ENCODE peak calls at places on chromosome 12, in four cellular contexts. S, M, P and O are unnamed samples.
A peak's percentile ranks its signal among the peaks of the same experiment; 100 is the strongest.

GRCh38 chr12:59079029-59079428 is 158.7 kb upstream of the LRIG3 start:
- DNase-seq in S (no peak), M (no peak), P (no peak), O (no peak)

GRCh38 chr12:110731479-110731878 is 11.2 kb downstream of the PPP1CC start:
- DNase-seq in S (no peak), M (no peak), P (no peak), O (no peak)

GRCh38 chr12:116636636-116637519 is 77.7 kb downstream of the MAP1LC3B2 start:
- DNase-seq in S (no peak), M (no peak), P (no peak), O (no peak)

GRCh38 chr12:130213249-130213648 is 51.0 kb downstream of the FZD10 start:
- DNase-seq in S (no peak), M (no peak), P (no peak), O (no peak)

GRCh38 chr12:14962797-14963196 is 1.4 kb upstream of the ARHGDIB start:
- DNase-seq in S (no peak), M (no peak), P (no peak), O (no peak)

GRCh38 chr12:91335724-91336123 is 153.1 kb upstream of the DCN start:
- DNase-seq in S (no peak), M (no peak), P (no peak), O (no peak)

GRCh38 chr12:6766651-6767300 is 613 bp downstream of the PTMS start:
- DNase-seq in S (peak; percentile 76), M (peak; percentile 90), P (peak; percentile 89), O (peak; percentile 61)

GRCh38 chr12:80813820-80814219 is 97.1 kb downstream of the MYF5 start:
- DNase-seq in S (no peak), M (no peak), P (no peak), O (no peak)

GRCh38 chr12:6292606-6293005 is 17.9 kb upstream of the PLEKHG6 start:
- DNase-seq in S (no peak), M (no peak), P (no peak), O (no peak)

GRCh38 chr12:56080556-56081138 is 682 bp downstream of the ERBB3 start:
- DNase-seq in S (peak; percentile 72), M (peak; percentile 84), P (peak; percentile 44), O (no peak)

GRCh38 chr12:39620664-39621658 is 1.4 kb upstream of the ABCD2 start:
- DNase-seq in S (no peak), M (no peak), P (no peak), O (no peak)

GRCh38 chr12:1920436-1920835 is 2.0 kb upstream of the CACNA2D4 start:
- DNase-seq in S (no peak), M (no peak), P (no peak), O (peak; percentile 31)

GRCh38 chr12:32139064-32139421 is 32.4 kb downstream of the BICD1 start:
- DNase-seq in S (no peak), M (no peak), P (no peak), O (no peak)

GRCh38 chr12:122009741-122010140 is 11.9 kb upstream of the BCL7A start:
- DNase-seq in S (no peak), M (no peak), P (no peak), O (no peak)

GRCh38 chr12:64779349-64779974 is 20.3 kb upstream of the GNS start:
- DNase-seq in S (no peak), M (no peak), P (no peak), O (no peak)

GRCh38 chr12:117975006-117975405 is 6.2 kb upstream of the KSR2 start:
- DNase-seq in S (no peak), M (no peak), P (no peak), O (no peak)

GRCh38 chr12:56193025-56193578 is 3.8 kb upstream of the SMARCC2 start:
- DNase-seq in S (peak; percentile 73), M (no peak), P (no peak), O (peak; percentile 56)

GRCh38 chr12:93946542-93947150 is 201.7 kb upstream of the PLXNC1 start:
- DNase-seq in S (no peak), M (no peak), P (no peak), O (no peak)

GRCh38 chr12:85975716-85976115 is 101.6 kb downstream of the NTS start:
- DNase-seq in S (no peak), M (no peak), P (no peak), O (no peak)

GRCh38 chr12:132444283-132444682 is 45.7 kb upstream of the FBRSL1 start:
- DNase-seq in S (no peak), M (no peak), P (no peak), O (no peak)

GRCh38 chr12:132447327-132447720 is 42.6 kb upstream of the FBRSL1 start:
- DNase-seq in S (no peak), M (no peak), P (no peak), O (no peak)

GRCh38 chr12:132445884-132446471 is 44.0 kb upstream of the FBRSL1 start:
- DNase-seq in S (no peak), M (no peak), P (peak; percentile 80), O (peak; percentile 22)

GRCh38 chr12:132446535-132447326 is 43.2 kb upstream of the FBRSL1 start:
- DNase-seq in S (no peak), M (no peak), P (peak; percentile 45), O (no peak)

GRCh38 chr12:132444957-132445883 is 44.7 kb upstream of the FBRSL1 start:
- DNase-seq in S (no peak), M (no peak), P (no peak), O (peak; percentile 60)
- H3K27ac ChIP-seq in S (no peak overlapping the region), M (peak overlapping the region; percentile 78), P (no peak overlapping the region), O (peak overlapping the region; percentile 33)

GRCh38 chr12:3200779-3201738 is 123.9 kb downstream of the TSPAN9 start:
- DNase-seq in S (no peak), M (no peak), P (no peak), O (no peak)

GRCh38 chr12:3197131-3197818 is 120.1 kb downstream of the TSPAN9 start:
- DNase-seq in S (no peak), M (no peak), P (no peak), O (no peak)

GRCh38 chr12:3201741-3202500 is 124.7 kb downstream of the TSPAN9 start:
- DNase-seq in S (no peak), M (no peak), P (no peak), O (no peak)

GRCh38 chr12:3200032-3200617 is 122.9 kb downstream of the TSPAN9 start:
- DNase-seq in S (no peak), M (peak; percentile 55), P (peak; percentile 74), O (peak; percentile 23)

GRCh38 chr12:3199551-3200031 is 122.4 kb downstream of the TSPAN9 start:
- DNase-seq in S (no peak), M (no peak), P (no peak), O (peak; percentile 35)
- H3K4me3 ChIP-seq in S (peak overlapping the region; percentile 23), M (peak overlapping the region; percentile 26), P (peak overlapping the region; percentile 71), O (peak overlapping the region; percentile 45)

DNA sequence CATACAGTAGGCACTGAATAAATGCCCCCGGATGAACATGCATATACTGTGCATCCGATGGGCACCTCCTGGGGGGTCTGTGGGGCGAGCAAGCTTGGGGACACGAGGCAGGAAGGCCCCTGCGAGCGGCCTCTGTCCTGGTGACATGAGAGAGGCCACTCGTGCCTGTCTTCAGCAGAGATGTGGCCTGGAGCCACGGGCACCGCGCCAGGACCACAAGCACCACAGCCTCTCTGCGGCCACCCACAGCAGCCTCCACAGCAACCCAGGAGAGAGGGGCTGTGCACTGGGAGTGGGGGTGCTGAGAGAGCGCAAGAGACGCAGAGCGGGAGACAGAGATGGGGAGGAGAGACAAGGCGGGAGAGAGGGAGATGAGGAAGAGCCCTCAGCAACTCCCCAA is 118.5 kb downstream of the RFLNA start:
- DNase-seq in S (no peak), M (no peak), P (peak; percentile 80), O (peak; percentile 82)
- H3K27ac ChIP-seq in S (no peak overlapping the region), M (peak overlapping the region; percentile 52), P (peak overlapping the region; percentile 27), O (peak overlapping the region; percentile 53)

GRCh38 chr12:115037830-115038229 is 353.9 kb upstream of the TBX3 start:
- DNase-seq in S (no peak), M (no peak), P (no peak), O (no peak)
- H3K4me3 ChIP-seq in S (no peak overlapping the region), M (no peak overlapping the region), P (no peak overlapping the region), O (no peak overlapping the region)

DNA sequence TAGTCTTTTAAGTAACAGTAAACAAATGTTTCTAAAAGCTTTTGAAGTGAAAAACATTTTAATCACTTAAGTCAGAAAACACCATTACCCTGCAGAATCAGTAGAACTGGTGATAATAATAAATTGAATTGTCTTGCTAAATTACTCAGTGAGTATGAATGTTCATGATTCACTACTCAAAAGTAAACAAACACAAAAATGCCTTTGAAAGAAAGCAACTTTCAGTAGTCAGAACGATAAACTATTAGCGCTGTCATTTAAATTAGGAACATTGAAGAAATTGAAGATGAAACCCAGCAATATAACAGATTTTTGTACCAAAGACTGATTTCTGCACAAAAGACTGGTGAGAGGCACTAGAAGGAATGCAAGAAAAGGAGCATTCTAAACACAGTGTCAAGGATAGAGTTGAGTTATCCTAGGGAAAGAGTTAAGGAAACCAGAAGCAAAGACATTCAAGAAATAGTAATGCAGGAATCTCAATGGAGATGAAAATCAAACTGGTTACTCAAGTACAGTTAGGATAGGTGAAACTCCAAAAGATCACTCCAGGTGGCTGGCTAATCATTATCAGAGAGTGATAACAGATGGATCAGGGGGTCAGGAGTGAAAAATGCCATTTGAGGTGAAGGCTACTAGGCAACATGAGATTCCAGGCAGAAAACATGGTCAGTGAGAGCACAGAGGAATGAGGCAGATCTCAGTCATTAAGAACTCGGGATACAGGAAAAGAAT is 77.4 kb upstream of the ALG10 start:
- DNase-seq in S (no peak), M (no peak), P (no peak), O (no peak)
- H3K27ac ChIP-seq in S (no peak overlapping the region), M (no peak overlapping the region), P (no peak overlapping the region), O (no peak overlapping the region)

DNA sequence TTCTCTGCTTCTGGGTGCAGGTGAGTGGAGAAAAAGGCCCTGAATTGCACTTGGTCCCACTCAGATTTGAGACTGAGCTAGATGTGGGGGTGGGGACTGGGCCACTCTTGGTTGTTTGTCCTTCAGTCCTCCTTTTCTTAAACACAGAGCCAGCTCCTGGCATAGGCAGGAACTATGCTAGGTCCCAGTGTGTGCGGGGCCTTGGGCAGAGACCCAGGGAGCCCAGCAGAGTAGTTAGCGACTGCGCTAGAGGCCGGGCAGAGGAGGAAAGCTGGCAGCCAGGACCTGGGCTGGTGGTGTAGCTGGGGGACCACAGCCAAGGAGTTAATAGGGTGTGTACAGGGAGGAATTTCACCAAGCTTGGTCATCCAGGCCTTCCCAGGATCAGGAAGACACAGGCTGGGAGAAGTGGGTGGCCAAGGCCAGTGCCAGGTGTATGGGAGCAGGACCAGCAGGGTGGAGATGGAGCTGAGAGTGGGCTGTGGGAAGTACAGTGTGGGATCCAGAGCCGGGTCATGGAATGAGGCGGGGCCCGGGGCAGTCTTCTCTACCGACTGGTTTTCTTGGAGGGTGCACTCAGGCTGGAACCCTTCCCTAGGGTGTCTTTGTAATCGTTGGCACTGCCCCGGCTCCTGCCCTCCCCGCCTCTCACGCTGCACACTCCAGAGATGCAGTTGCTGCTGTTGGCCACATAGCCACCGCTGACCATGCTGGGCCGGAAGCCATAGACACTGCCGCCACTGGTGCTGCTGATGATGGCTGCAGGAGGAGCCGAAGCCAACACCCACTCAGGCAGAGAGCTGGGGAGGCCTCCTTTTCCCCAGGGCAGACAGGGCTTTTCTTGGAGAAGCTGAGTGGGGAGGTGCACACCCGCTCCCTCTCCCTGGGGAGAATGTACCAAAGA is 8.7 kb downstream of the KRT71 start:
- DNase-seq in S (no peak), M (no peak), P (no peak), O (peak; percentile 22)
- H3K4me3 ChIP-seq in S (no peak overlapping the region), M (no peak overlapping the region), P (no peak overlapping the region), O (no peak overlapping the region)